ENCODE peak calls at places on chromosomes 13 and 19, in seven cellular contexts. One of them, this sample, is unnamed.

GRCh38 chr19:16882146-16882545 is 6.7 kb upstream of the F2RL3 start:
- DNase-seq in amniotic stem cell: no peak
- DNase-seq in Panc1: no peak
- DNase-seq in stimulated activated CD8-positive, alpha-beta memory T cell treated with anti-CD3 and anti-CD28 coated beads, Interleukin-7, amount 100 ng/mL, for 1 hour: no peak
- DNase-seq in GOT3: no peak
- DNase-seq in epithelial cell of prostate: no peak
- DNase-seq in tibial nerve: no peak
- DNase-seq in this sample: no peak

GRCh38 chr13:97001641-97002040 is 7.4 kb upstream of the OXGR1 start:
- DNase-seq in amniotic stem cell: no peak
- DNase-seq in Panc1: no peak
- DNase-seq in stimulated activated CD8-positive, alpha-beta memory T cell treated with anti-CD3 and anti-CD28 coated beads, Interleukin-7, amount 100 ng/mL, for 1 hour: no peak
- DNase-seq in GOT3: no peak
- DNase-seq in epithelial cell of prostate: no peak
- DNase-seq in tibial nerve: no peak
- DNase-seq in this sample: no peak

GRCh38 chr13:38002596-38002995 is 133.0 kb upstream of the TRPC4 start:
- DNase-seq in amniotic stem cell: no peak
- DNase-seq in Panc1: no peak
- DNase-seq in stimulated activated CD8-positive, alpha-beta memory T cell treated with anti-CD3 and anti-CD28 coated beads, Interleukin-7, amount 100 ng/mL, for 1 hour: no peak
- DNase-seq in GOT3: no peak
- DNase-seq in epithelial cell of prostate: peak; percentile 5
- DNase-seq in tibial nerve: no peak
- DNase-seq in this sample: no peak

GRCh38 chr19:21900401-21900800 is 64.4 kb upstream of the ZNF43 start:
- DNase-seq in amniotic stem cell: no peak
- DNase-seq in Panc1: no peak
- DNase-seq in stimulated activated CD8-positive, alpha-beta memory T cell treated with anti-CD3 and anti-CD28 coated beads, Interleukin-7, amount 100 ng/mL, for 1 hour: no peak
- DNase-seq in GOT3: no peak
- DNase-seq in epithelial cell of prostate: peak; percentile 27
- DNase-seq in tibial nerve: no peak
- DNase-seq in this sample: no peak

GRCh38 chr19:35560677-35561076 is 2.8 kb downstream of the ATP4A start:
- DNase-seq in amniotic stem cell: no peak
- DNase-seq in Panc1: no peak
- DNase-seq in stimulated activated CD8-positive, alpha-beta memory T cell treated with anti-CD3 and anti-CD28 coated beads, Interleukin-7, amount 100 ng/mL, for 1 hour: no peak
- DNase-seq in GOT3: no peak
- DNase-seq in epithelial cell of prostate: no peak
- DNase-seq in tibial nerve: no peak
- DNase-seq in this sample: no peak

GRCh38 chr13:64289702-64290101 is 2874.1 kb upstream of the PCDH20 start:
- DNase-seq in amniotic stem cell: no peak
- DNase-seq in Panc1: no peak
- DNase-seq in stimulated activated CD8-positive, alpha-beta memory T cell treated with anti-CD3 and anti-CD28 coated beads, Interleukin-7, amount 100 ng/mL, for 1 hour: no peak
- DNase-seq in GOT3: no peak
- DNase-seq in epithelial cell of prostate: no peak
- DNase-seq in tibial nerve: no peak
- DNase-seq in this sample: no peak

GRCh38 chr19:7705387-7706187 is 3.7 kb upstream of the FCER2 start:
- DNase-seq in amniotic stem cell: no peak
- DNase-seq in Panc1: no peak
- DNase-seq in stimulated activated CD8-positive, alpha-beta memory T cell treated with anti-CD3 and anti-CD28 coated beads, Interleukin-7, amount 100 ng/mL, for 1 hour: peak; percentile 32
- DNase-seq in GOT3: no peak
- DNase-seq in epithelial cell of prostate: no peak
- DNase-seq in tibial nerve: peak; percentile 19
- DNase-seq in this sample: no peak

GRCh38 chr19:44848805-44849457 is 2.8 kb downstream of the NECTIN2 start:
- DNase-seq in amniotic stem cell: no peak
- DNase-seq in Panc1: no peak
- DNase-seq in stimulated activated CD8-positive, alpha-beta memory T cell treated with anti-CD3 and anti-CD28 coated beads, Interleukin-7, amount 100 ng/mL, for 1 hour: no peak
- DNase-seq in GOT3: no peak
- DNase-seq in epithelial cell of prostate: no peak
- DNase-seq in tibial nerve: no peak
- DNase-seq in this sample: no peak

GRCh38 chr19:6564393-6564792 is 26.6 kb downstream of the CD70 start:
- DNase-seq in amniotic stem cell: no peak
- DNase-seq in Panc1: no peak
- DNase-seq in stimulated activated CD8-positive, alpha-beta memory T cell treated with anti-CD3 and anti-CD28 coated beads, Interleukin-7, amount 100 ng/mL, for 1 hour: no peak
- DNase-seq in GOT3: no peak
- DNase-seq in epithelial cell of prostate: no peak
- DNase-seq in tibial nerve: no peak
- DNase-seq in this sample: no peak

GRCh38 chr13:49740870-49741269 is 49.6 kb upstream of the EBPL start:
- DNase-seq in amniotic stem cell: no peak
- DNase-seq in Panc1: no peak
- DNase-seq in stimulated activated CD8-positive, alpha-beta memory T cell treated with anti-CD3 and anti-CD28 coated beads, Interleukin-7, amount 100 ng/mL, for 1 hour: no peak
- DNase-seq in GOT3: no peak
- DNase-seq in epithelial cell of prostate: no peak
- DNase-seq in tibial nerve: no peak
- DNase-seq in this sample: no peak

This sample was measured in D341Med.